ENCODE peak calls at places on chromosomes 7 and 10, in four cellular contexts. O is uterus; J is CD8-positive, alpha-beta T cell; K is upper lobe of right lung. N is an unnamed sample. For H3K4me1, the result is how much of the 10 kb centered on the place peaks cover.

GRCh38 chr7:69780377-69780776 is 182.1 kb downstream of the AUTS2 start:
- DNase-seq in O (no peak), J (no peak), K (no peak), N (peak)

GRCh38 chr7:141328290-141328689 is 222.9 kb upstream of the AGK start:
- DNase-seq in O (no peak), K (no peak), J (no peak), N (peak)

GRCh38 chr10:43219848-43220247 is 47.0 kb downstream of the RASGEF1A start:
- DNase-seq in J (no peak), K (peak), O (no peak), N (no peak)

GRCh38 chr7:126635545-126635944 is 617.2 kb downstream of the GRM8 start:
- DNase-seq in J (no peak), K (no peak), O (no peak), N (no peak)

GRCh38 chr7:12609556-12609955 is 39.0 kb downstream of the SCIN start:
- DNase-seq in K (no peak), O (no peak), J (no peak), N (no peak)

GRCh38 chr7:30519122-30519521 is 14.5 kb upstream of the GGCT start:
- DNase-seq in J (no peak), O (no peak), K (no peak), N (no peak)

GRCh38 chr10:110706690-110707098 is 62.6 kb downstream of the RBM20 start:
- DNase-seq in J (no peak), K (no peak), O (no peak), N (peak)

GRCh38 chr7:131692131-131692960 is 135.9 kb upstream of the PODXL start:
- DNase-seq in J (peak), O (no peak), K (peak), N (peak)

GRCh38 chr10:34713875-34714274 is 101.2 kb downstream of the PARD3 start:
- DNase-seq in K (no peak), O (no peak), J (no peak), N (no peak)

GRCh38 chr7:93092757-93093370 is 24.9 kb downstream of the SAMD9 start:
- DNase-seq in J (no peak), K (no peak), O (no peak), N (no peak)

GRCh38 chr10:31669367-31669766 is 259.3 kb downstream of the ARHGAP12 start:
- DNase-seq in K (no peak), O (no peak), J (no peak), N (no peak)

GRCh38 chr7:157643525-157643970 is 306.7 kb downstream of the DNAJB6 start:
- DNase-seq in J (no peak), O (no peak), K (peak), N (no peak)

GRCh38 chr10:80278480-80278879 is 11.0 kb downstream of the MAT1A start:
- DNase-seq in J (no peak), O (no peak), K (no peak), N (no peak)

GRCh38 chr10:97850446-97850845 is 803 bp downstream of the GOLGA7B start:
- DNase-seq in K (no peak), O (no peak), J (peak), N (no peak)

GRCh38 chr10:114513397-114513796 is 109.1 kb upstream of the AFAP1L2 start:
- DNase-seq in K (no peak), O (no peak), J (no peak), N (no peak)

GRCh38 chr7:150986099-150986512 is 4.7 kb upstream of the NOS3 start:
- DNase-seq in K (no peak), O (no peak), J (peak), N (peak)

GRCh38 chr7:1902231-1902855 is 232.3 kb downstream of the ELFN1 start:
- DNase-seq in K (peak), J (no peak), O (no peak), N (no peak)

GRCh38 chr10:45023426-45023825 is 22.7 kb downstream of the ZNF22 start:
- DNase-seq in J (no peak), O (no peak), K (no peak), N (no peak)

GRCh38 chr10:70106958-70107791 is 25.4 kb downstream of the AIFM2 start:
- DNase-seq in J (no peak), K (no peak), O (no peak), N (peak)

GRCh38 chr7:107742678-107743566 is 1.0 kb upstream of the CBLL1 start:
- DNase-seq in K (peak), J (peak), O (no peak), N (peak)

GRCh38 chr7:1843921-1844335 is 173.9 kb downstream of the ELFN1 start:
- DNase-seq in K (peak), O (no peak), J (no peak), N (no peak)

GRCh38 chr7:155752756-155753445 is 59.4 kb downstream of the SHH start:
- DNase-seq in O (no peak), J (no peak), K (no peak), N (no peak)

GRCh38 chr10:35300063-35300699 is 36.1 kb upstream of the CCNY start:
- DNase-seq in O (no peak), K (no peak), J (no peak), N (peak)

GRCh38 chr10:103661951-103662405 is 168.5 kb downstream of the NEURL1 start:
- DNase-seq in J (no peak), O (no peak), K (no peak), N (no peak)

GRCh38 chr7:105985250-105985649 is 22.2 kb downstream of the CDHR3 start:
- DNase-seq in J (no peak), K (no peak), O (no peak), N (no peak)

GRCh38 chr7:56092789-56093531 is at the start of gene PHKG1:
- DNase-seq in K (peak), J (no peak), O (peak), N (peak)

GRCh38 chr7:24290004-24290641 is 6.1 kb downstream of the NPY start:
- DNase-seq in J (no peak), K (peak), O (no peak), N (peak)

GRCh38 chr10:11822031-11822756 is 962 bp upstream of the PROSER2 start:
- DNase-seq in K (no peak), O (no peak), J (no peak), N (no peak)

GRCh38 chr7:134630890-134631289 is 15.8 kb upstream of the BPGM start:
- DNase-seq in K (no peak), J (no peak), O (no peak), N (no peak)

GRCh38 chr7:16203065-16203464 is 218.3 kb downstream of the CRPPA start:
- DNase-seq in O (no peak), K (no peak), J (no peak), N (no peak)

GRCh38 chr7:133560900-133561299 is 308.0 kb downstream of the EXOC4 start:
- DNase-seq in O (no peak), J (no peak), K (no peak), N (no peak)

GRCh38 chr7:117673367-117673766 is 193.5 kb downstream of the CFTR start:
- DNase-seq in J (no peak), O (no peak), K (peak), N (no peak)

GRCh38 chr10:6195891-6196290 is 6.8 kb upstream of the PFKFB3 start:
- DNase-seq in K (no peak), J (no peak), O (peak), N (no peak)

GRCh38 chr7:154231732-154232131 is 179.5 kb downstream of the DPP6 start:
- DNase-seq in J (no peak), O (no peak), K (no peak), N (peak)

GRCh38 chr7:22762866-22763265 is 35.9 kb downstream of the IL6 start:
- DNase-seq in J (no peak), O (no peak), K (no peak), N (no peak)

GRCh38 chr10:17234541-17234940 is 6.5 kb downstream of the VIM start:
- DNase-seq in O (no peak), K (no peak), J (no peak), N (no peak)

GRCh38 chr10:17237915-17238444 is 9.9 kb downstream of the VIM start:
- DNase-seq in K (no peak), J (no peak), O (no peak), N (no peak)

GRCh38 chr10:17235136-17235535 is 7.1 kb downstream of the VIM start:
- DNase-seq in J (no peak), O (no peak), K (no peak), N (no peak)

GRCh38 chr10:17237163-17237562 is 9.1 kb downstream of the VIM start:
- DNase-seq in O (no peak), K (no peak), J (no peak), N (no peak)

GRCh38 chr10:17236468-17236886 is 8.4 kb downstream of the VIM start:
- DNase-seq in K (no peak), O (no peak), J (no peak), N (no peak)
- H3K4me1 ChIP-seq in K (under half), O (under half), J (under half), N (under half)

GRCh38 chr10:132608511-132609195 is 71.1 kb downstream of the INPP5A start:
- DNase-seq in O (no peak), K (peak), J (no peak), N (no peak)
- H3K27ac ChIP-seq in O (no peak), K (no peak), J (no peak), N (no peak)

GRCh38 chr10:74079028-74079913 is 71.4 kb downstream of the AP3M1 start:
- DNase-seq in K (no peak), J (no peak), O (no peak), N (no peak)

GRCh38 chr10:74077416-74077815 is 73.2 kb downstream of the AP3M1 start:
- DNase-seq in O (no peak), J (no peak), K (no peak), N (no peak)

GRCh38 chr10:74079914-74080590 is 70.6 kb downstream of the AP3M1 start:
- DNase-seq in O (no peak), K (no peak), J (no peak), N (no peak)

GRCh38 chr10:74076961-74077360 is 73.7 kb downstream of the AP3M1 start:
- DNase-seq in O (no peak), J (no peak), K (no peak), N (no peak)

DNA sequence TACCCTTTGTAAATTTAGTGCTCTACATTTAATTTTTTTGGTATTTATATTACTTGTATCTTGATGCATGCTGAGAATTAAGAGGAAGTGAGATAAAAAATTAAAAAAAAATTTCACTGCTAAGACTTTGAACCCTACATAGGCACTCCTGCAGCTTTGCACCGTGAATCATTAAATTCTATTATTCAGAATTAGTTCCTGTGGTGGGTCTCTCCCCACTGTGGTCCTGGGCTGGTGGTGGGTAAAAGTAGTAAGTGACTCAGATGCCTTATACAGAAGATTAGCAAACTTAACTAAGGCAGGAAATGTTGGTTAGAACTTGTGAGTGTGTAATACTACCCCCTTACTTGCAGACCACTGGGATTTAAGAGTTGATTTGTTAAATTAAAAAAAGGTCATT is 72.6 kb downstream of the AP3M1 start:
- DNase-seq in O (no peak), K (no peak), J (peak), N (peak)
- H3K4me1 ChIP-seq in O (under half), K (under half), J (under half), N (under half)

DNA sequence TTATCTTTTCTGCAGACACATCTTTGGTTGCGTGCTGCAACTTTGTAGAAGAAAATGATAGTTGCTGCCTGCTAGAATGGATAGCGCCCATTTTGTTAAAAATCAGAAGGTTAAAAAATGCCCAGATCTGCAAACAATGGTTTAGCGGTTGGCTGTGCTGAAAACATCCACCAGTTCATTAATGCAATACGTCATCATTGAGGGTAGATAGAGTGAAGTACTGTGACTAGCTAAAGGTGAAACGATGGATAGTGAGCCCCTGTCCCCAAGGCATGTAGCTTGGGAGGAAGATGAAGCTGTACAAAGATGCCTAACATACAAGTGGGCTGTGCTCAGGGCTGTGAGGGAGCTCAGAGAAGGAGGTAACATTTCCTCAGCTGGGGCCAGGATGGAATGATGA is 48.4 kb downstream of the TEX36 start:
- DNase-seq in O (no peak), K (no peak), J (no peak), N (no peak)
- H3K27ac ChIP-seq in O (no peak), K (no peak), J (no peak), N (no peak)

GRCh38 chr7:116229359-116229758 is 19.0 kb downstream of the TES start:
- DNase-seq in J (no peak), O (no peak), K (no peak), N (no peak)

GRCh38 chr7:116226664-116227063 is 16.3 kb downstream of the TES start:
- DNase-seq in K (no peak), J (no peak), O (no peak), N (no peak)

GRCh38 chr7:116227678-116228239 is 17.4 kb downstream of the TES start:
- DNase-seq in O (no peak), K (no peak), J (no peak), N (no peak)

GRCh38 chr7:116230191-116231005 is 20.1 kb downstream of the TES start:
- DNase-seq in O (no peak), J (no peak), K (no peak), N (no peak)

GRCh38 chr7:116228241-116228640 is 17.9 kb downstream of the TES start:
- DNase-seq in K (no peak), J (no peak), O (no peak), N (no peak)
- H3K4me1 ChIP-seq in K (under half), J (half or more), O (under half), N (under half)

GRCh38 chr10:29583674-29584073 is 51.1 kb downstream of the SVIL start:
- DNase-seq in K (no peak), O (no peak), J (no peak), N (no peak)

GRCh38 chr10:29586509-29586908 is 48.3 kb downstream of the SVIL start:
- DNase-seq in O (no peak), K (no peak), J (no peak), N (no peak)

GRCh38 chr10:29588640-29589421 is 45.9 kb downstream of the SVIL start:
- DNase-seq in O (no peak), J (no peak), K (no peak), N (no peak)

GRCh38 chr10:29584436-29584835 is 50.3 kb downstream of the SVIL start:
- DNase-seq in O (no peak), J (no peak), K (no peak), N (no peak)

DNA sequence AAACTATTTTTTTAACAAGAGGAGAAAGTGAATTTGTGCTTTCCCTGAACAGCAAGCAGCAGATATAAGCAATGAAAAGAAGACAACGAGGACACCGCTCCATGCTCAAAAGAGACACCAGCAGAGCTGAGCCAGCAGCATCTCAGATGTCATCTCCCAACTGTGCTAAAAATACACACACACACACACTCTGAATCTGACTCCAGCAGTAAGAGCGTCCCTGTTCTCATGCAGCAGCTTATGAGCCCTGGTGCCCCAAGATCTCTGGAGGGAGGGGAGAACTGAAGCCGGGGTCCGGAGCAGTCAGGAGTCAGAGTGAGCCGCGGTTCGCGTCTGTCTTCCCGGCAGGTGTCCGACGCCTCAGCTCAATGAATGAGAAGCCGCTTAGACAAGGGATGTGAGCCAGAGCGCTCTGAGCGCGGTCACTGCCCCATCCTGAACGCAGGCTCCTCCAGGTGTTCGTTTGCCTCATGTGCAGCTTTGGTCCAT is 49.2 kb downstream of the SVIL start:
- DNase-seq in K (no peak), J (no peak), O (no peak), N (no peak)
- H3K27ac ChIP-seq in K (no peak), J (no peak), O (no peak), N (no peak)

N was measured in SJCRH30.